ENCODE peak calls at places on chromosomes 3 and 15, in eight cellular contexts. W is activated naive CD8-positive, alpha-beta T cell treated with anti-CD3 and anti-CD28 coated beads, Interleukin-2, amount 10 ng/mL, durations not matched to agents 7 days and 5 days; N is naive thymus-derived CD8-positive, alpha-beta T cell; F is stimulated activated CD4-positive, alpha-beta T cell treated with anti-CD3 and anti-CD28 coated beads, TNF-alpha, amount 100 ng/mL, for 4 hours; K is MM.1S; X is NT2/D1; D is right lobe of liver; Y is mesothelial cell of epicardium. T is an unnamed sample.
A peak's percentile ranks its signal among the peaks of the same experiment; 100 is the strongest.

GRCh38 chr3:188518835-188519452 is 365.0 kb downstream of the LPP start:
- DNase-seq in W (no peak), N (no peak), F (no peak), K (no peak), X (no peak), D (peak; percentile 27), Y (no peak), T (no peak)

GRCh38 chr3:63673111-63673510 is 20.6 kb downstream of the SNTN start:
- DNase-seq in W (no peak), N (no peak), F (no peak), K (no peak), X (no peak), D (no peak), Y (no peak), T (no peak)

GRCh38 chr3:131356006-131356405 is 25.6 kb upstream of the NUDT16 start:
- DNase-seq in W (no peak), N (no peak), F (no peak), K (no peak), X (no peak), D (no peak), Y (no peak), T (no peak)

GRCh38 chr3:197168606-197169005 is 129.8 kb downstream of the DLG1 start:
- DNase-seq in W (no peak), N (no peak), F (no peak), K (no peak), X (no peak), D (no peak), Y (no peak), T (no peak)

GRCh38 chr3:187264051-187264450 is 27.5 kb downstream of the MASP1 start:
- DNase-seq in W (no peak), N (no peak), F (no peak), K (no peak), X (no peak), D (no peak), Y (no peak), T (peak; percentile 50)

GRCh38 chr3:14425574-14426304 is 23.3 kb downstream of the SLC6A6 start:
- DNase-seq in W (peak; percentile 64), N (peak; percentile 43), F (no peak), K (no peak), X (no peak), D (no peak), Y (no peak), T (peak; percentile 47)

GRCh38 chr15:64523240-64523639 is 62.9 kb downstream of the ZNF609 start:
- DNase-seq in W (no peak), N (no peak), F (no peak), K (no peak), X (no peak), D (no peak), Y (no peak), T (no peak)

GRCh38 chr15:88752956-88753355 is 50.3 kb upstream of the ACAN start:
- DNase-seq in W (no peak), N (no peak), F (no peak), K (no peak), X (no peak), D (no peak), Y (no peak), T (no peak)

GRCh38 chr3:9349321-9350117 is 13.3 kb upstream of the THUMPD3 start:
- DNase-seq in W (no peak), N (no peak), F (no peak), K (no peak), X (no peak), D (no peak), Y (no peak), T (no peak)

GRCh38 chr3:89565098-89565497 is 457.7 kb downstream of the EPHA3 start:
- DNase-seq in W (no peak), N (no peak), F (no peak), K (no peak), X (no peak), D (no peak), Y (no peak), T (no peak)

GRCh38 chr3:59937206-59937605 is 887.4 kb upstream of the CFAP20DC start:
- DNase-seq in W (no peak), N (no peak), F (no peak), K (no peak), X (no peak), D (no peak), Y (no peak), T (no peak)

GRCh38 chr3:58419782-58420512 is 13.7 kb downstream of the PDHB start:
- DNase-seq in W (no peak), N (no peak), F (no peak), K (no peak), X (no peak), D (no peak), Y (no peak), T (no peak)

GRCh38 chr3:63975705-63976104 is 47.6 kb downstream of the PSMD6 start:
- DNase-seq in W (no peak), N (no peak), F (no peak), K (no peak), X (no peak), D (no peak), Y (no peak), T (no peak)

GRCh38 chr3:184186184-184186901 is at the start of gene ABCF3:
- DNase-seq in W (no peak), N (no peak), F (no peak), K (no peak), X (no peak), D (peak; percentile 69), Y (no peak), T (peak; percentile 34)

GRCh38 chr3:81440666-81441065 is 320.8 kb downstream of the GBE1 start:
- DNase-seq in W (no peak), N (no peak), F (no peak), K (no peak), X (no peak), D (no peak), Y (no peak), T (no peak)

GRCh38 chr3:133574260-133574881 is 885 bp downstream of the CDV3 start:
- DNase-seq in W (peak; percentile 81), N (peak; percentile 59), F (peak; percentile 48), K (peak; percentile 72), X (peak; percentile 30), D (peak; percentile 83), Y (peak; percentile 35), T (peak; percentile 59)

GRCh38 chr3:46960081-46960701 is 16.4 kb downstream of the CCDC12 start:
- DNase-seq in W (no peak), N (no peak), F (no peak), K (no peak), X (no peak), D (no peak), Y (no peak), T (no peak)

T was measured in mucosa of gallbladder.